ENCODE peak calls at places on chromosomes 5 and 9, in ten cellular contexts. K, E, O, T, B, Q, J, R, A and G are unnamed samples.

GRCh38 chr9:23826120-23826629 is at the start of gene ELAVL2:
- DNase-seq in K (peak; percentile 98), E (peak; percentile 97), O (no peak), T (peak; percentile 86), B (no peak), Q (peak; percentile 99), J (no peak), R (peak; percentile 80), A (no peak), G (peak; percentile 28)

GRCh38 chr5:75623846-75624245 is 12.6 kb downstream of the ANKDD1B start:
- DNase-seq in K (peak; percentile 81), E (no peak), O (no peak), T (no peak), B (no peak), Q (no peak), J (no peak), R (no peak), A (no peak), G (no peak)

GRCh38 chr9:95627802-95628201 is 111.0 kb upstream of the PTCH1 start:
- DNase-seq in K (no peak), E (no peak), O (no peak), T (no peak), B (no peak), Q (peak; percentile 29), J (no peak), R (no peak), A (no peak), G (no peak)

GRCh38 chr5:128464596-128464995 is 73.4 kb downstream of the FBN2 start:
- DNase-seq in K (no peak), E (no peak), O (no peak), T (no peak), B (no peak), Q (no peak), J (no peak), R (peak; percentile 6), A (no peak), G (no peak)

GRCh38 chr9:136759436-136760325 is 1.6 kb upstream of the LCN8 start:
- DNase-seq in K (no peak), E (no peak), O (no peak), T (no peak), B (no peak), Q (no peak), J (no peak), R (no peak), A (no peak), G (no peak)

GRCh38 chr5:107219993-107220392 is 450.7 kb downstream of the EFNA5 start:
- DNase-seq in K (no peak), E (no peak), O (no peak), T (no peak), B (no peak), Q (no peak), J (no peak), R (no peak), A (no peak), G (no peak)

GRCh38 chr5:98775246-98775961 is 1.9 kb downstream of the RGMB start:
- DNase-seq in K (no peak), E (no peak), O (no peak), T (no peak), B (no peak), Q (no peak), J (no peak), R (no peak), A (no peak), G (no peak)

GRCh38 chr9:70935856-70936255 is 185.6 kb downstream of the TRPM3 start:
- DNase-seq in K (no peak), E (no peak), O (no peak), T (no peak), B (no peak), Q (no peak), J (no peak), R (no peak), A (no peak), G (no peak)

GRCh38 chr5:13994606-13995336 is 50.3 kb upstream of the DNAH5 start:
- DNase-seq in K (no peak), E (no peak), O (no peak), T (no peak), B (no peak), Q (no peak), J (no peak), R (no peak), A (no peak), G (no peak)

GRCh38 chr9:76215066-76215465 is 179.2 kb downstream of the RFK start:
- DNase-seq in K (no peak), E (no peak), O (no peak), T (no peak), B (no peak), Q (peak; percentile 87), J (no peak), R (no peak), A (no peak), G (no peak)

GRCh38 chr9:136312436-136312835 is 8.5 kb upstream of the CCDC187 start:
- DNase-seq in K (peak; percentile 39), E (peak; percentile 48), O (no peak), T (no peak), B (peak; percentile 52), Q (peak; percentile 66), J (no peak), R (no peak), A (peak; percentile 45), G (peak; percentile 88)

GRCh38 chr5:132971483-132972435 is 8.3 kb upstream of the AFF4 start:
- DNase-seq in K (no peak), E (no peak), O (no peak), T (no peak), B (no peak), Q (peak; percentile 81), J (no peak), R (no peak), A (no peak), G (no peak)
- TF ChIP-seq CTCF in K (no peak), E (no peak), O (no peak), T (no peak), B (no peak), Q (no peak), J (no peak), R (no peak), A (no peak), G (no peak)

GRCh38 chr5:149445739-149446369 is 66.8 kb upstream of the IL17B start:
- DNase-seq in K (peak; percentile 93), E (no peak), O (no peak), T (no peak), B (no peak), Q (peak; percentile 84), J (no peak), R (no peak), A (no peak), G (no peak)
- TF ChIP-seq CTCF in K (no peak), E (no peak), O (no peak), T (no peak), B (no peak), Q (no peak), J (no peak), R (no peak), A (no peak), G (no peak)

DNA sequence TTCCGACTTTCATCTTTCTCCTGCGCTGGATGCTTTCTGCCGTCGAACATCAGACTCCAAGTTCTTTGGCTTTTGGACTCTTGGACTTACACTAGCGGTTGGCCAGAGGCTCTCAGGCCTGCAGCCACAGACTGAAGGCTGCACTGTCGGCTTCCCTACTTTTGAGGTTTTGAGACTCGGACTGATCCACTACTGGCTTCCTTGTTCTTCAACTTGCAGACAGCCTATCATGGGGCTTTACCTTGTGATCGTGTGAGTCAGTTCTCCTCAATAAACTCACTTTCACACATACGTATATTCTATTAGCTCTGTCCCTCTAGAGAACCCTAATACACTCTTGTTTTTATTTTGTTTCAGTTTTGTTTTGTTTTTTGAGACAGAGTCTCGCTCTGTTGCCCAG is 10.3 kb downstream of the FKBP15 start:
- DNase-seq in K (no peak), E (no peak), O (no peak), T (no peak), B (no peak), Q (no peak), J (no peak), R (no peak), A (no peak), G (no peak)
- TF ChIP-seq CTCF in K (no peak), E (no peak), O (no peak), T (no peak), B (no peak), Q (no peak), J (no peak), R (no peak), A (no peak), G (no peak)

DNA sequence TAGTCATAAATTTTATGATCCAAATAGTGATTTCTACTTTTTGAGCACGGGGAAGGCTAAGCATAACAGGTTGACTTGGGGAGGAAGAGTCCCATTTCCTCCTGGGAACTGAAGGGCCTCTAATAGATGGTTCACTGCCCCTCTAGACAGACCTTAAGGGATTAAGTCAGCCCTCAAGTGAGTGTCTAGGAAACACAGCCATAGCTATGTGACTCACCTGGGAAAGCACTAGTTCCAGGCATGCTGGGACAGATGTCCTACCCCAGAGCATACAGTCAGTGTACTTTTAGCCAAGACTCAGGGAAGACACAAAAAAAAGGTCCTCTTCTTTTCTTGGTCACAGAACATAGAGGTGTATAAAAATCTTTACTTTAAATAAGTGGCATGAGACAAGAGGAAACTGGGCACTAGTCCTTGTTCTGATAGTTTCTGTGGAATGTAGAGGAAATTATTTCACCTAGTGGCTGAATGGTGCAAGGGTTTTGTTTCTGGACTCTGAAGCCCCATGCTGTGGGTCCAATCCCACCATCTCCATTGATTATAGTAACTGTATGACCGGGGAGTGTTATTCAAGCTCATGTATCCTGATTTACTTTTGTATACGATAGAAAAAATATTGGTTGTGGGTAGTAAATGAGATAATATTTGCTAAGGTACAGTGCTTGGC is 86.0 kb downstream of the NREP start:
- DNase-seq in K (peak; percentile 30), E (no peak), O (no peak), T (no peak), B (no peak), Q (no peak), J (no peak), R (no peak), A (no peak), G (no peak)
- TF ChIP-seq CTCF in K (peak; percentile 32), E (no peak), O (no peak), T (no peak), B (no peak), Q (no peak), J (no peak), R (no peak), A (peak; percentile 46), G (no peak)

DNA sequence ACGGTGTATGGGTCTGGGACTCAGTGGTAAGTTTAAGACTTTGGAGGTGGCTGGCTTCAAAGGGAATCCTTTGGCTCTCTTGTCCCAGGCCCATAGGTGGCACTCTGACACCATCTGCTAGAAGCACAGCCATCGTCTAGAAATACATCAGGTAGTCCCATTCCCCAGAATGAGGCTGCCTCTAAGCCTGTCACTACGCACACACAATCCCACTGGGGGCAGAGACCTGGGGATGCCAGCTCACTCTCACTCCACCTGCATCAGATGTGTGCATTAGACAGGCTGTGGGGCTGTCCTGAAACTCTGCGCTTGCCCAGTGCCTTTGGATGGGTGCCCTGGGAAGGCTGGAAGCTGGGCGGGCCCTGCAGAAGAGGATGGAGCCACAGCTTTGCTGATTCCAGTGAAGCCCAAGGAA is 127.5 kb upstream of the PANK3 start:
- DNase-seq in K (peak; percentile 52), E (peak; percentile 51), O (peak; percentile 20), T (peak; percentile 72), B (peak; percentile 66), Q (peak; percentile 69), J (no peak), R (peak; percentile 53), A (peak; percentile 4), G (no peak)
- TF ChIP-seq CTCF in K (peak; percentile 63), E (peak; percentile 15), O (peak; percentile 86), T (peak; percentile 42), B (peak; percentile 18), Q (no peak), J (peak; percentile 41), R (peak; percentile 59), A (peak; percentile 55), G (peak; percentile 85)